ENCODE peak calls at places on chromosomes 7 and 10, in four cellular contexts. S is Calu3, W is activated B cell treated with CpG ODN at 0.5 μM for 24 hours, V is AG04450. N is an unnamed sample.

GRCh38 chr10:130713731-130714130 is 577.5 kb downstream of the GLRX3 start:
- DNase-seq in W (no peak), S (no peak), V (no peak), N (no peak)

GRCh38 chr7:73721237-73721848 is 1.9 kb upstream of the STX1A start:
- DNase-seq in V (no peak), S (no peak), W (no peak), N (no peak)

GRCh38 chr10:113099431-113100298 is 149.6 kb downstream of the TCF7L2 start:
- DNase-seq in V (no peak), S (no peak), W (no peak), N (no peak)

GRCh38 chr10:34280599-34281374 is 534.3 kb downstream of the PARD3 start:
- DNase-seq in S (no peak), V (peak; percentile 89), W (no peak), N (peak; percentile 25)

GRCh38 chr7:27079234-27079975 is 16.4 kb downstream of the HOXA1 start:
- DNase-seq in S (no peak), V (no peak), W (no peak), N (no peak)

GRCh38 chr7:106720641-106721040 is 59.7 kb upstream of the CCDC71L start:
- DNase-seq in W (no peak), S (no peak), V (no peak), N (no peak)

GRCh38 chr10:97914837-97915211 is 65.2 kb downstream of the GOLGA7B start:
- DNase-seq in V (no peak), W (peak; percentile 44), S (peak; percentile 82), N (peak; percentile 64)

GRCh38 chr7:1537631-1538412 is 7.3 kb downstream of the MAFK start:
- DNase-seq in S (peak; percentile 100), V (peak; percentile 92), W (no peak), N (peak; percentile 97)

GRCh38 chr7:30330134-30331111 is 46.0 kb downstream of the ZNRF2 start:
- DNase-seq in V (no peak), S (no peak), W (no peak), N (no peak)

GRCh38 chr10:128747556-128748335 is 621.5 kb upstream of the MKI67 start:
- DNase-seq in W (no peak), S (no peak), V (no peak), N (no peak)

GRCh38 chr7:128920913-128921582 is 10.5 kb upstream of the KCP start:
- DNase-seq in S (no peak), V (no peak), W (no peak), N (no peak)

GRCh38 chr7:25619963-25620799 is 391.9 kb upstream of the NPVF start:
- DNase-seq in S (no peak), W (no peak), V (no peak), N (no peak)

GRCh38 chr10:112520864-112521263 is 73.8 kb downstream of the VTI1A start:
- DNase-seq in W (no peak), V (no peak), S (no peak), N (no peak)

GRCh38 chr7:151621961-151622360 is 102.3 kb upstream of the RHEB start:
- DNase-seq in S (no peak), V (no peak), W (no peak), N (no peak)

GRCh38 chr10:34297551-34298370 is 517.3 kb downstream of the PARD3 start:
- DNase-seq in S (no peak), W (no peak), V (no peak), N (no peak)

GRCh38 chr7:88357295-88357694 is 50.6 kb upstream of the STEAP4 start:
- DNase-seq in V (no peak), S (peak; percentile 59), W (no peak), N (no peak)

GRCh38 chr7:151599401-151600227 is 79.9 kb upstream of the RHEB start:
- DNase-seq in S (peak; percentile 36), W (no peak), V (peak; percentile 85), N (no peak)

GRCh38 chr10:88880287-88881094 is 446 bp downstream of the STAMBPL1 start:
- DNase-seq in V (no peak), W (peak; percentile 77), S (peak; percentile 74), N (peak; percentile 59)

GRCh38 chr7:82050134-82050533 is 280.3 kb upstream of the HGF start:
- DNase-seq in W (no peak), V (peak; percentile 55), S (peak; percentile 13), N (peak; percentile 22)

GRCh38 chr7:129649128-129649690 is 37.7 kb downstream of the NRF1 start:
- DNase-seq in S (no peak), W (no peak), V (no peak), N (no peak)

GRCh38 chr7:129778770-129779601 is 167.5 kb downstream of the NRF1 start:
- DNase-seq in W (peak; percentile 34), V (no peak), S (peak; percentile 34), N (no peak)

GRCh38 chr10:127556911-127557310 is 7.8 kb downstream of the NPS start:
- DNase-seq in S (no peak), V (no peak), W (no peak), N (no peak)

GRCh38 chr10:126207313-126207771 is 180.9 kb downstream of the ADAM12 start:
- DNase-seq in S (no peak), W (no peak), V (no peak), N (no peak)

GRCh38 chr7:141460781-141461715 is 90.2 kb upstream of the AGK start:
- DNase-seq in V (no peak), S (no peak), W (no peak), N (no peak)

GRCh38 chr10:130571674-130572073 is 435.5 kb downstream of the GLRX3 start:
- DNase-seq in V (no peak), W (no peak), S (no peak), N (no peak)

GRCh38 chr7:2040201-2040892 is 192.4 kb downstream of the MAD1L1 start:
- DNase-seq in W (no peak), V (no peak), S (no peak), N (no peak)

GRCh38 chr10:108180883-108181282 is 1016.4 kb upstream of the SORCS1 start:
- DNase-seq in V (no peak), W (no peak), S (no peak), N (no peak)

GRCh38 chr10:86693721-86694369 is 25.5 kb downstream of the LDB3 start:
- DNase-seq in V (no peak), W (no peak), S (peak; percentile 35), N (no peak)

GRCh38 chr7:4079366-4079765 is 602.7 kb upstream of the FOXK1 start:
- DNase-seq in W (no peak), V (no peak), S (no peak), N (no peak)

GRCh38 chr10:46528171-46528671 is 28.2 kb downstream of the GPRIN2 start:
- DNase-seq in V (no peak), S (no peak), W (peak; percentile 17), N (peak; percentile 21)

GRCh38 chr7:108282427-108282996 is 152.4 kb upstream of the LAMB4 start:
- DNase-seq in S (no peak), V (no peak), W (no peak), N (no peak)

GRCh38 chr10:49601857-49602256 is 8.3 kb upstream of the SLC18A3 start:
- DNase-seq in W (no peak), S (no peak), V (no peak), N (no peak)

GRCh38 chr10:74690393-74690792 is 136.0 kb upstream of the KAT6B start:
- DNase-seq in V (no peak), W (no peak), S (no peak), N (no peak)

GRCh38 chr7:41938371-41938770 is 235.5 kb upstream of the INHBA start:
- DNase-seq in V (no peak), W (no peak), S (no peak), N (no peak)
- TF ChIP-seq CTCF in V (no peak), W (no peak), S (no peak), N (no peak)

GRCh38 chr10:71187600-71187999 is 24.8 kb upstream of the UNC5B start:
- DNase-seq in W (no peak), V (no peak), S (no peak), N (no peak)
- TF ChIP-seq CTCF in W (no peak), V (no peak), S (no peak), N (no peak)

DNA sequence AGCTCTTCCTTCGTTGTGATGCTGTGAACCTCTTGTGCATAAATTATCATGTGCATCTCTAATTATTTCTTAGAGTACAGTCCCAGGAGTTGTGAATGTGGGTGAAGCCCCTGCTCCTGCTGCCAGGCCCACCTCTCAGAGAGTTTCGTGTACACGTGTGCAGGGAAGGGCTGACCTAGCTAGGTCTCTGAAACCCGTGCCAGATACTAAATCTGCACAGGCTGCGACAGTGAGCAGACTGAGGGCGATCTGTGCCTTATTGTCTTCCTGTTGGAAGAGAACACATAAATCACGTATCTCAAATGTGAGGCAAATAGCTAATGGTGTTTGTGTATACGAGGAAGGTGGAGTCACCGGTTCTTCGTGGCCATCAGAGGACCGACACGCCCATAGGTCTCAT is 71.8 kb upstream of the DNAJB6 start:
- DNase-seq in S (no peak), V (no peak), W (no peak), N (no peak)
- TF ChIP-seq CTCF in S (no peak), V (no peak), W (no peak), N (no peak)

DNA sequence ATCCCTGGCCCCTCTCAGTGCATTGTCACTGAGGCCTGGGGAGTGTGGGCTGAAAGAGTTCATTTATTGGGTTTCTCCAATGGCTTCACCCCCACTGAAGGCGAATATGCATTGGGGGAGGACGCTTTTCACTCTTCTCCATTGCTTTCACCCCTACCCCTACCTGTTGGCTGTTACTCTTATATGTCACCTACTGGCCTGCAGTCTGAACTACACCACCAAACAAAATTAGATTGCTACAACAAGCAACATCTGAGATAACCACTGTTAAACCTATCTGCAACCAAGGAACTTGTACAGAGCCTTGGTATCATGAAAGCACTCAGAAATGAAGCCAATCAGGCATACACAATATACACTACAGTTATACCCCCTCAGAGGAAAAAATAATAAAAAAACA is 203.7 kb downstream of the REEP3 start:
- DNase-seq in V (no peak), S (no peak), W (no peak), N (no peak)
- TF ChIP-seq CTCF in V (peak; percentile 21), S (no peak), W (no peak), N (no peak)

GRCh38 chr10:79471776-79472175 is 26.4 kb upstream of the ZCCHC24 start:
- DNase-seq in W (no peak), S (no peak), V (no peak), N (no peak)
- TF ChIP-seq CTCF in W (no peak), S (no peak), V (no peak), N (no peak)

GRCh38 chr7:84137812-84138211 is 56.8 kb downstream of the SEMA3A start:
- DNase-seq in S (no peak), W (no peak), V (no peak), N (no peak)

GRCh38 chr7:84136336-84136735 is 58.3 kb downstream of the SEMA3A start:
- DNase-seq in S (no peak), W (no peak), V (no peak), N (no peak)

GRCh38 chr7:84134169-84134568 is 60.4 kb downstream of the SEMA3A start:
- DNase-seq in V (no peak), S (no peak), W (no peak), N (no peak)

GRCh38 chr7:84139986-84140729 is 54.4 kb downstream of the SEMA3A start:
- DNase-seq in W (no peak), S (no peak), V (no peak), N (no peak)

GRCh38 chr7:84136809-84137208 is 57.8 kb downstream of the SEMA3A start:
- DNase-seq in W (no peak), S (no peak), V (no peak), N (no peak)
- TF ChIP-seq CTCF in W (no peak), S (no peak), V (no peak), N (no peak)